ENCODE peak calls at places on chromosomes 2 and 18, in four cellular contexts. U is upper lobe of left lung, X is HCT116, H is foreskin fibroblast. I is an unnamed sample.

GRCh38 chr2:217826505-217826904 is 176.3 kb downstream of the TNS1 start:
- DNase-seq in X (no peak), H (no peak), U (no peak), I (no peak)

GRCh38 chr18:26480897-26481795 is 67.2 kb downstream of the KCTD1 start:
- DNase-seq in U (no peak), H (peak; percentile 84), X (peak; percentile 93), I (no peak)

GRCh38 chr2:101805146-101806088 is 107.9 kb downstream of the MAP4K4 start:
- DNase-seq in X (no peak), H (no peak), U (no peak), I (no peak)

GRCh38 chr2:12399244-12399643 is 317.5 kb upstream of the TRIB2 start:
- DNase-seq in H (no peak), U (no peak), X (no peak), I (no peak)

GRCh38 chr2:161045726-161046125 is 114.5 kb upstream of the TANK start:
- DNase-seq in H (peak; percentile 46), U (no peak), X (no peak), I (no peak)

GRCh38 chr2:28233070-28233718 is 159.5 kb upstream of the FOSL2 start:
- DNase-seq in U (no peak), H (peak; percentile 52), X (no peak), I (no peak)

GRCh38 chr2:68330691-68331090 is 10.9 kb upstream of the CNRIP1 start:
- DNase-seq in X (no peak), H (peak; percentile 46), U (no peak), I (no peak)

GRCh38 chr2:85804583-85804982 is 50.8 kb downstream of the ATOH8 start:
- DNase-seq in X (no peak), U (no peak), H (no peak), I (no peak)

GRCh38 chr2:104406273-104406726 is 447.6 kb upstream of the POU3F3 start:
- DNase-seq in X (no peak), H (peak; percentile 2), U (no peak), I (no peak)

GRCh38 chr2:213187833-213188532 is 36.6 kb upstream of the IKZF2 start:
- DNase-seq in U (no peak), X (no peak), H (peak; percentile 66), I (peak; percentile 11)

GRCh38 chr2:230796280-230796862 is 68.4 kb upstream of the ITM2C start:
- DNase-seq in H (peak; percentile 62), X (no peak), U (no peak), I (no peak)

GRCh38 chr2:6692819-6693218 is 172.9 kb downstream of the CMPK2 start:
- DNase-seq in U (no peak), X (no peak), H (no peak), I (no peak)

GRCh38 chr2:18505703-18506341 is 54.6 kb downstream of the RDH14 start:
- DNase-seq in U (no peak), X (no peak), H (peak; percentile 36), I (no peak)

GRCh38 chr18:28855524-28855923 is 678.6 kb upstream of the CDH2 start:
- DNase-seq in U (no peak), X (no peak), H (peak; percentile 35), I (no peak)

GRCh38 chr2:88307817-88308216 is 137.7 kb downstream of the THNSL2 start:
- DNase-seq in H (peak; percentile 3), X (peak; percentile 51), U (no peak), I (no peak)
- TF ChIP-seq CTCF in H (peak; percentile 21), X (peak; percentile 66), U (no peak), I (peak; percentile 35)

GRCh38 chr18:35376393-35376741 is 770 bp downstream of the ZNF396 start:
- DNase-seq in U (peak; percentile 83), X (no peak), H (no peak), I (peak; percentile 13)
- TF ChIP-seq CTCF in U (peak; percentile 22), X (no peak), H (no peak), I (no peak)

GRCh38 chr2:234607691-234608090 is 110.8 kb upstream of the ARL4C start:
- DNase-seq in X (no peak), U (no peak), H (no peak), I (no peak)

GRCh38 chr2:234615643-234616356 is 118.9 kb upstream of the ARL4C start:
- DNase-seq in U (no peak), H (peak; percentile 38), X (no peak), I (no peak)

GRCh38 chr2:234608946-234609345 is 112.1 kb upstream of the ARL4C start:
- DNase-seq in X (no peak), H (no peak), U (no peak), I (no peak)

GRCh38 chr2:234606906-234607305 is 110.0 kb upstream of the ARL4C start:
- DNase-seq in H (no peak), U (peak; percentile 33), X (no peak), I (no peak)

GRCh38 chr2:234611209-234611608 is 114.3 kb upstream of the ARL4C start:
- DNase-seq in U (no peak), H (no peak), X (peak; percentile 8), I (no peak)
- TF ChIP-seq CTCF in U (no peak), H (peak; percentile 28), X (peak; percentile 57), I (peak; percentile 50)

DNA sequence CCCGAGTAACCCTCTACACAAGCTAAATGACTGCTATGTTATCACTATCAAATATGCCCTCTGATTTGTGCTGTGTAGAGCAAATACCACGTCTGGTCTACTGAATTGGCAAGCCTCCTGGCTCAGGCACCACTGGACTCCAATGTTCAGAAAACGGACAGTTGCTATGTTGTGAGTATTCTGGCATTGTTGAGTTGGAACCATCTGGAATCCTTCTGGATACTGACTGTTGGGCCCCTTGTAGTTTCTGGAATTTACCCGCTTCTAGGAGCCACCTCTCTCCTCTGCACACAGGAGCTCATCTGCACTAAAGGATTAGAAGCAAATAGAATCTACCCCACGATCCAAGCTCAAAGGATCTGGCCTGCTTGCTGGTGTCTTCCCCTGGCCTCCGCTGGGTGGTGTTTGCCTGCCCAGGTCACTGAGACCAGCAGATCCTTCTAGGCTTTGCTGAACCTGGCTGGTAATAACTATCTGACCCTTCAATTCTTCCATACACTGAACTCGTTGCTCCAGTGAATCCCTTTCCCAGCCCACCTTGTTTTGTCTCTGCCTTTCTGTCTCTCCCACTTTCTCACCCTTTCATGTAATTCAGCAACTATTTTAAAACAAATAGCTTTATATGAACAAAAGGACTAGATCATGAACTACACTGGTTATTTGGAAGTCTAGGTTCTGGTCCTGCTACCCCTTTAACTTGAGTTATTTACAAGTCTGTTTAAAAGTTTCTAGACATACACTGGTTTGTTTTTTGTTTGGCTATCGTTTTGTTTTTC is 2.1 kb upstream of the HAAO start:
- DNase-seq in H (peak; percentile 70), X (no peak), U (no peak), I (no peak)
- TF ChIP-seq CTCF in H (peak; percentile 50), X (no peak), U (no peak), I (peak; percentile 58)

GRCh38 chr2:235793163-235793752 is 299.4 kb downstream of the AGAP1 start:
- DNase-seq in X (no peak), U (peak; percentile 53), H (peak; percentile 24), I (no peak)
- TF ChIP-seq CTCF in X (peak; percentile 43), U (no peak), H (peak; percentile 12), I (peak; percentile 65)

GRCh38 chr2:24920813-24921441 is 890 bp upstream of the ADCY3 start:
- DNase-seq in U (no peak), H (no peak), X (no peak), I (no peak)
- TF ChIP-seq CTCF in U (no peak), H (peak; percentile 32), X (peak; percentile 64), I (peak; percentile 40)

GRCh38 chr2:9565436-9566153 is 10.0 kb upstream of the ADAM17 start:
- DNase-seq in X (peak; percentile 80), U (peak; percentile 39), H (peak; percentile 97), I (no peak)

GRCh38 chr2:9573840-9574239 is 18.2 kb upstream of the ADAM17 start:
- DNase-seq in H (no peak), X (no peak), U (no peak), I (no peak)

GRCh38 chr2:9574314-9574713 is 18.7 kb upstream of the ADAM17 start:
- DNase-seq in U (no peak), X (no peak), H (no peak), I (no peak)

GRCh38 chr2:9573013-9573708 is 17.5 kb upstream of the ADAM17 start:
- DNase-seq in U (no peak), H (peak; percentile 64), X (no peak), I (no peak)

GRCh38 chr2:9570182-9571060 is 14.8 kb upstream of the ADAM17 start:
- DNase-seq in H (peak; percentile 55), U (no peak), X (no peak), I (no peak)
- TF ChIP-seq CTCF in H (peak; percentile 14), U (no peak), X (no peak), I (no peak)

I was measured in progenitor cell of endocrine pancreas.